ENCODE peak calls at places on chromosomes 5 and 9, in seven cellular contexts. P is pancreas; W is tibial nerve; L is K562; X is CD8-positive, alpha-beta T cell; T is PC-9; Q is neural progenitor cell. M is an unnamed sample. For H3K27me3, the result is how much of the 10 kb centered on the place peaks cover.

GRCh38 chr5:179887095-179887494 is 20.6 kb downstream of the TBC1D9B start:
- DNase-seq in P (no peak), W (no peak), L (no peak), X (no peak), T (no peak), Q (no peak), M (peak)

GRCh38 chr9:21974230-21974541 is 20.0 kb downstream of the CDKN2A start:
- DNase-seq in P (no peak), W (no peak), L (no peak), X (no peak), T (no peak), Q (no peak), M (no peak)

GRCh38 chr5:129771058-129771838 is 23.4 kb downstream of the MINAR2 start:
- DNase-seq in P (peak), W (no peak), L (peak), X (peak), T (peak), Q (peak), M (no peak)

GRCh38 chr5:102583663-102584062 is 84.9 kb upstream of the SLCO6A1 start:
- DNase-seq in P (no peak), W (no peak), L (peak), X (no peak), T (no peak), Q (no peak), M (no peak)

GRCh38 chr9:131441441-131441840 is 47.6 kb downstream of the PRRC2B start:
- DNase-seq in P (no peak), W (no peak), L (no peak), X (no peak), T (no peak), Q (no peak), M (no peak)

GRCh38 chr9:128100581-128100980 is 26.9 kb downstream of the PTGES2 start:
- DNase-seq in P (no peak), W (no peak), L (no peak), X (no peak), T (no peak), Q (no peak), M (no peak)

GRCh38 chr9:482736-483135 is 268.1 kb downstream of the DOCK8 start:
- DNase-seq in P (no peak), W (no peak), L (no peak), X (no peak), T (no peak), Q (no peak), M (no peak)

GRCh38 chr5:128630078-128630575 is 92.1 kb upstream of the FBN2 start:
- DNase-seq in P (no peak), W (no peak), L (no peak), X (no peak), T (no peak), Q (no peak), M (no peak)

GRCh38 chr9:20358201-20358600 is 264.1 kb downstream of the MLLT3 start:
- DNase-seq in P (no peak), W (no peak), L (no peak), X (no peak), T (no peak), Q (no peak), M (no peak)

GRCh38 chr5:53677632-53678031 is 117.2 kb downstream of the NDUFS4 start:
- DNase-seq in P (no peak), W (no peak), L (no peak), X (no peak), T (no peak), Q (no peak), M (no peak)

GRCh38 chr5:151628112-151628823 is 37.1 kb upstream of the FAT2 start:
- DNase-seq in P (no peak), W (peak), L (no peak), X (no peak), T (no peak), Q (no peak), M (peak)

GRCh38 chr9:14822666-14823065 is 87.6 kb downstream of the FREM1 start:
- DNase-seq in P (no peak), W (no peak), L (no peak), X (no peak), T (no peak), Q (no peak), M (no peak)

GRCh38 chr5:83745821-83746220 is 25.2 kb upstream of the HAPLN1 start:
- DNase-seq in P (no peak), W (no peak), L (no peak), X (no peak), T (no peak), Q (no peak), M (no peak)

GRCh38 chr9:112378441-112379176 is 1.3 kb upstream of the HSDL2 start:
- DNase-seq in P (no peak), W (no peak), L (peak), X (no peak), T (peak), Q (no peak), M (no peak)

GRCh38 chr5:150321211-150321610 is 18.5 kb upstream of the ARSI start:
- DNase-seq in P (no peak), W (no peak), L (no peak), X (no peak), T (no peak), Q (no peak), M (no peak)

GRCh38 chr5:54722846-54723433 is 205.4 kb downstream of the SNX18 start:
- DNase-seq in P (no peak), W (no peak), L (no peak), X (no peak), T (no peak), Q (peak), M (no peak)

GRCh38 chr9:32399110-32399815 is 14.8 kb downstream of the ACO1 start:
- DNase-seq in P (no peak), W (no peak), L (no peak), X (no peak), T (no peak), Q (no peak), M (no peak)

GRCh38 chr5:98173334-98173733 is 600.1 kb upstream of the RGMB start:
- DNase-seq in P (no peak), W (no peak), L (no peak), X (no peak), T (no peak), Q (no peak), M (no peak)

GRCh38 chr9:97981828-97982164 is 1.3 kb upstream of the ANP32B start:
- DNase-seq in P (no peak), W (no peak), L (peak), X (no peak), T (no peak), Q (no peak), M (no peak)

GRCh38 chr9:100427366-100428263 is 672 bp downstream of the MSANTD3 start:
- DNase-seq in P (peak), W (no peak), L (peak), X (peak), T (peak), Q (peak), M (peak)

GRCh38 chr9:108636023-108636422 is 219.8 kb downstream of the ACTL7B start:
- DNase-seq in P (no peak), W (no peak), L (no peak), X (no peak), T (no peak), Q (peak), M (no peak)

GRCh38 chr9:88976888-88977257 is 14.4 kb upstream of the S1PR3 start:
- DNase-seq in P (no peak), W (no peak), L (no peak), X (no peak), T (no peak), Q (no peak), M (no peak)

GRCh38 chr5:33036128-33036527 is 325.0 kb downstream of the NPR3 start:
- DNase-seq in P (no peak), W (no peak), L (no peak), X (no peak), T (no peak), Q (no peak), M (no peak)

GRCh38 chr5:33032161-33033085 is 321.3 kb downstream of the NPR3 start:
- DNase-seq in P (no peak), W (no peak), L (no peak), X (no peak), T (no peak), Q (no peak), M (no peak)

GRCh38 chr5:33037101-33037500 is 326.0 kb downstream of the NPR3 start:
- DNase-seq in P (no peak), W (no peak), L (no peak), X (no peak), T (no peak), Q (no peak), M (no peak)

DNA sequence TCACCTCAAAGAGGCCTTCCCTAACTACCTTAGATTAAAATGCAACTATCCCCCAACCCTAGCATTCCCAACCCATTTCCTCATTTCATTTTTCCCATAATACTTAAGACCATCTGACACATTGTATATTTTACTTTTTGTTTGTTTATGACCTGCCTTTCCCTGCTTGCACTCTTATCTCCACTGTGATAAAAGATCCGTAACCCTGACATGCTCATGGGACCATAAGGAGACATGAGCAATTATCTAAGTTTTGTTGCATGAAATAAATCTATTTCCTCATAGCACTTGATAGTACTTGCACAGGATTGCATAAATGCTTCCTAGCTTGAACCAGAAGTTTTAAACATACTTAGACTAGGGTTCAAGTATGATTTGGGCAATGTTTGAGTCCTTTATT is 323.7 kb downstream of the NPR3 start:
- DNase-seq in P (no peak), W (no peak), L (no peak), X (no peak), T (no peak), Q (no peak), M (no peak)
- H3K27me3 ChIP-seq in P (under half), W (under half), L (under half), X (under half), T (under half), Q (under half), M (under half)

DNA sequence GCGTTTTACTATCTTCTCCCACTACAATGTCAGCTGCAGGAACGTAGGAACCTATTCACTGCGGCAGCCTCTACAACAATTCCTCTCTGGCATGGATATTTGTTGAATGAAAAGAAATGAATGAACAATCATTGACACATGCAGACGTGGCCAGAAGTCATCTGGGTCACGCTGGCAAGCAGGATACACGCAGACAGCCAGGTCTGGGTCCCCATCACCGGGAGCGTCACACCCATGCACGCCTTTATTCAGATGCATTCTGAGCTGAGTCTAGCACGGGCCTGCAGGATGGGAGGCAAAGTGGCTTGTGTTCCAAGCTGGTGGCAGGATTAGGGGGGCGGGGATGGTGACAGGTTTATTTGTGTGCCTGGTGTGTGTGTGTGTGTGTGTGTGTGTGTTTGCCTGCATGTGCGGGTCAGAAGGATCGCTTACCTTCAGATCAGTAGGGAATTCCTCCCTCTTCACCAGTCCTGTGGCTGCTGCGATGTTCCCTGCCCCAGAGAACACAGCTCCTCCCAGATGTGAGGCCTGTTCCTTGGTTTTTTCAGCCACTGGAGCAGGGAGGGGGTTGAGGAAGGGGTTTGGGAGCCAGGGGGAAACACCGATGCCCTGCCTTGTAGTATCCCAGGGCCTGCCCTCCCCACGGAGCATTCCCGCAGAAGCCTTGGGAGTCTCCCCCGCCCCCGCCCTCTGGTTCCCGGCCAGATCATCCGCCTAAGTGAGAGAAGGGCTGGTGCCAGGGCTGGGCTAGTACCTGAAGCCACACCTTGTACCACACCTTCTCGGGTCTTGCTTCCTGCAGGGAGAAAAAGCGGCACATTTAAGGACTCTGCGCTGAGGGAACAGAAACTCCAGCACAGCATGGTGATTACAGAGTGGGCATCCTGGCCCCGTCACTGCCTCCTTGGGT is 4.1 kb downstream of the SNCB start:
- DNase-seq in P (no peak), W (no peak), L (no peak), X (no peak), T (no peak), Q (no peak), M (no peak)
- H3K27me3 ChIP-seq in P (under half), W (under half), L (half or more), X (under half), T (under half), Q (half or more), M (under half)

DNA sequence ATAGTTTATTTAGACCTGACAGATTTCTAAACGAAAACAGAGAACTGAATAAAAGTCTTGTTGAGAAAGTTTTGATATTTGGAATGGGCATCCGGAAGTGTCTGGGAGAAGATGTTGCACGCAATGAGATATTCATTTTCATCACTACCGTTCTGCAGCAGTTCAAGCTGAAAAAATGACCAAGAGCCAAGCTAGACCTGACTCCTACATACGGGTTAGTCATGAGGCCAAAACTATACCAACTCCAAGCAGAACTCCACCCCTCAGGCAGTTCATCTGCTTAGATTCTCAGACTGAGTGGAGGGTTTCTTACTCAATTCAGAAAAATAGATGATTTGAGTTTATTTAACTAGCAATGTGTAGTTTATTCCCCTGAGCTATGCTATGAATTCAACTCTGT is 95.4 kb upstream of the ANXA1 start:
- DNase-seq in P (no peak), W (no peak), L (no peak), X (no peak), T (no peak), Q (no peak), M (no peak)
- H3K27me3 ChIP-seq in P (under half), W (under half), L (under half), X (under half), T (under half), Q (under half), M (under half)

GRCh38 chr9:27683181-27683580 is 109.9 kb upstream of the C9orf72 start:
- DNase-seq in P (no peak), W (no peak), L (no peak), X (no peak), T (no peak), Q (no peak), M (no peak)

GRCh38 chr9:27688954-27689353 is 115.7 kb upstream of the C9orf72 start:
- DNase-seq in P (no peak), W (no peak), L (no peak), X (no peak), T (no peak), Q (no peak), M (no peak)
- H3K27me3 ChIP-seq in P (under half), W (under half), L (under half), X (under half), T (under half), Q (under half), M (under half)

GRCh38 chr5:171640396-171640981 is 145.1 kb upstream of the SMIM23 start:
- DNase-seq in P (no peak), W (no peak), L (no peak), X (no peak), T (no peak), Q (no peak), M (no peak)

GRCh38 chr5:171635846-171636245 is 149.8 kb upstream of the SMIM23 start:
- DNase-seq in P (no peak), W (no peak), L (no peak), X (no peak), T (no peak), Q (no peak), M (no peak)

GRCh38 chr5:171639236-171639635 is 146.4 kb upstream of the SMIM23 start:
- DNase-seq in P (no peak), W (no peak), L (no peak), X (no peak), T (no peak), Q (no peak), M (no peak)

GRCh38 chr5:171639966-171640365 is 145.7 kb upstream of the SMIM23 start:
- DNase-seq in P (no peak), W (no peak), L (no peak), X (no peak), T (no peak), Q (no peak), M (no peak)

GRCh38 chr5:171637811-171638210 is 147.8 kb upstream of the SMIM23 start:
- DNase-seq in P (no peak), W (no peak), L (no peak), X (no peak), T (no peak), Q (no peak), M (no peak)
- H3K27me3 ChIP-seq in P (under half), W (under half), L (under half), X (under half), T (under half), Q (under half), M (under half)

DNA sequence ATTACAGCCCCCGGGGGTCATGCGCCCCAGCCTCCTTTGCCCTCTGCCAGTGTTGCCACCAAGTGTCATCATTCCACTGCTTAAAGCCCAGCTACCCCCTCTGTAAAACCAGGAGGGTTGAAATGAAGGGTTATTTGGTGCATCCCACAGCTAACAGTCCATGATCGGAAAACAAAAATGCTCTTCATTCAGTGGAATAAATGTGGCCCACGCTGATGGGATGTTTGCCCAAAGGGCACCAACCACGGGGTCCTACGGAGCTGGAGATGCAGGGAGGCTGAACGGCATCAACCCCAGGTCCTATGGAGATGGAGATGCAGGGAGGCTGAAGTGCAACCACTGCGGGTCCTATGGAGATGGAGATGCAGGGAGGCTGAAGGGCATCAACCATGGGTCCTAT is 218.5 kb upstream of the IRX1 start:
- DNase-seq in P (peak), W (no peak), L (no peak), X (no peak), T (no peak), Q (no peak), M (no peak)
- H3K27me3 ChIP-seq in P (under half), W (under half), L (under half), X (under half), T (under half), Q (under half), M (under half)

DNA sequence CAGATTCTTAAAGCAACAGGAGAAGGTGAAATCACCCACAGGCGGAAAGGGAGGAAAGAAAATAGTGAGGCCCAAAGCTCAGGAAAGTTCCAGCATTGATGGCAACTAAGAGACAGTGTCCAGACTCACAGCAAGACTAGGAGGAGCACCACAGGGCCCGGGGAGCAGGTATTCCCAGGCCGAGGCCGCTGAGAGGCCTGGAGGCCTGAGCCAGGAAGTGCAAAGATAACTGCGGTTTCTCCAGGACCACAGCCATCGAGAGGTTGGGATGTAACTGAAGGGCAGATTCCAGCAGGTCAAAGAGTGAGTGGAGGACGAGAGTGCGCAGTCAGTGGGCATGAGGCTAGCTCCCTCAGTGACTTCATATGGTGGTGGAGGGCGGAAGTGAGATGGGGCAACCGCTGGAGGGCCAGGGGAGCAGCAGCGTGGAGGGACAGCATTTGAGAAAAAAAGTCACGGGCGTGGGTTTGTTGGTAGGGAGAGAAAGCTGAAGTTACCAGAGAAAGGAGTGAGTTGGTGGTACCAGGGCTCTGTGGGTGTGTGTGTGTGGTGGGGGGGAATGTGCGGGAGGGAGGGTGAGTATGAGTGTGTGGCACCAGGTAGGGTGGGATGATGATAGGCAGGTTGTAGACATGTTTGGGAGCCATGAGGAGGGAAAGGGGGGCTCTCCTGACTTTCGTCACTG is 89.7 kb downstream of the PSD2 start:
- DNase-seq in P (no peak), W (no peak), L (no peak), X (no peak), T (no peak), Q (no peak), M (no peak)
- H3K27me3 ChIP-seq in P (under half), W (under half), L (under half), X (under half), T (under half), Q (under half), M (under half)